ENCODE peak calls at places on chromosomes 4 and X, in four cellular contexts. L, V, R and O are unnamed samples.
A peak's percentile ranks its signal among the peaks of the same experiment; 100 is the strongest.

GRCh38 chr4:30718021-30718888 is 1.9 kb upstream of the PCDH7 start:
- DNase-seq in V (peak; percentile 66), R (no peak), L (no peak), O (no peak)

GRCh38 chr4:122777846-122778501 is 45.5 kb downstream of the BBS12 start:
- DNase-seq in L (no peak), V (no peak), R (no peak), O (no peak)

GRCh38 chr4:132564920-132565319 is 584.2 kb upstream of the PCDH10 start:
- DNase-seq in R (no peak), V (no peak), L (peak; percentile 1), O (no peak)

GRCh38 chrX:10189317-10190268 is 32.8 kb downstream of the CLCN4 start:
- DNase-seq in L (peak; percentile 57), V (peak; percentile 77), R (peak; percentile 66), O (no peak)

GRCh38 chr4:75698963-75699228 is 25.5 kb upstream of the USO1 start:
- DNase-seq in V (no peak), L (no peak), R (no peak), O (no peak)

GRCh38 chr4:155530857-155531256 is 135.8 kb upstream of the GUCY1A1 start:
- DNase-seq in R (no peak), V (no peak), L (no peak), O (no peak)

GRCh38 chr4:184506527-184507121 is 32.3 kb upstream of the IRF2 start:
- DNase-seq in R (no peak), V (no peak), L (peak; percentile 24), O (peak; percentile 78)

GRCh38 chr4:53315300-53315699 is 50.6 kb downstream of the SCFD2 start:
- DNase-seq in R (no peak), V (no peak), L (no peak), O (no peak)

GRCh38 chr4:164540987-164541386 is 212.9 kb upstream of the SMIM31 start:
- DNase-seq in R (no peak), V (no peak), L (no peak), O (no peak)

GRCh38 chrX:150212672-150213480 is 150.2 kb upstream of the MAMLD1 start:
- DNase-seq in V (no peak), L (no peak), R (no peak), O (no peak)

GRCh38 chr4:48498895-48499294 is 8.8 kb downstream of the ZAR1 start:
- DNase-seq in V (no peak), R (no peak), L (no peak), O (no peak)

GRCh38 chr4:81460115-81460836 is 11.4 kb downstream of the RASGEF1B start:
- DNase-seq in L (no peak), V (no peak), R (no peak), O (no peak)

DNA sequence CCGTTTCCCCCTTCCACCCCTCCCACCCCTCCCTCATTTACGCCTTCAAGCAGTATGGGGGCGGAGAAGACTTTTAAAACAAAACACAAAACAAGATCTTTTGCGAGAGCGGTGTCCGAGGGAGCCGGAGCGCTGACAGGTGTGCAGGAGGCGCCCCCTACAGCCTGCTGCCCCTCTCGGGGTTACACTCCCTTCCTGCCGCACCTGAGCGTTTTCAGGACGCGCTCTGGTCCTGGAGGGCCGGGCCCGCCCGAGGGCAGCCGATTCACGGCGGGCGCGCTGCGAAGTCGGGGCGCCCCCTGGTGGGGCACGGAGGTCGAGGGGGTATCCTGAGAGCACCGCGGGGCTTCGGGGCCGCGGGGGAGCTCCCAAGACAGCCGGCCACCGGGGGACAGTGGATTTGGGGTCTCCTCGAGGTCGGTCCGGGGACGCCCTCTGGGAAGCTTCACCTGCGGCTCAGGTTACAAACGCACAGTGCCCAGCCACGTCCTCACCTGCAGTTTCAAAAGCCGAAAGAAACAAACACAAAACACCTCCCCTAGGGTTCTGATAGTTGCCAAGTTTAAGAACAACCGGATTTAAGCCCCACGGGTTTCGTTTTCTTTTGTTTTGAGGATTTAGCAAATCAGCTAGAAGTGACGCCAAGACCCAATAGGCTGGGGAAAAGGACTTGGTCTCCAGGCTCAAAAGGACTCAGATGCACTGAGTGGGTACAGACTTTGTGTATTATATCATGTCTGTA is 8.0 kb upstream of the NEUROG2 start:
- DNase-seq in L (peak; percentile 66), R (peak; percentile 80), V (peak; percentile 96), O (no peak)
- TF ChIP-seq NR2C2 in L (no peak), R (no peak), V (no peak), O (no peak)

GRCh38 chr4:23009093-23009492 is 316.4 kb downstream of the GBA3 start:
- DNase-seq in R (no peak), V (no peak), L (no peak), O (no peak)
- TF ChIP-seq NR2C2 in R (no peak), V (no peak), L (no peak), O (no peak)

GRCh38 chr4:154135576-154135975 is 346.7 kb upstream of the SFRP2 start:
- DNase-seq in L (no peak), R (no peak), V (no peak), O (no peak)
- TF ChIP-seq NR2C2 in L (no peak), R (no peak), V (no peak), O (no peak)

DNA sequence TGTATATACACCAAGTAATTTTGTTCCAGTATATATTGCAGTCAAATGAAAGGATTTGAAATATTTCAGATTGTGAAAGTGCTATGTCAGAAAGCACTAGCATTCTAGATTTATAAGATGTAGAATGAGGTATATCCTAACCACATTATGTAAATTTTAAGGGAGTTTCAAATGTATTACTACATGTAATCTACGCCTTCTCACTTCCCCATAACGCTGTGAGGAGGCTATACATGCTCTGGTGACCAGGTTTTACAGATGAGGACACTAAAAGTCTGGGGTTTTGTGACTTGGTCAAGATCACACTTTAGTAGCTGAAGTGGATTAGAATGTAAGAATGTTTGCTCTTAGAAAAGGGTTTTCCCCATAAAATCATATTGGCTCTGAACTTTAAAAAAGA is 8.1 kb downstream of the ENPEP start:
- DNase-seq in L (no peak), R (no peak), V (no peak), O (peak; percentile 63)
- TF ChIP-seq NR2C2 in L (no peak), R (no peak), V (no peak), O (no peak)

GRCh38 chr4:125958519-125958918 is 643.8 kb downstream of the FAT4 start:
- DNase-seq in L (no peak), V (no peak), R (no peak), O (no peak)
- TF ChIP-seq NR2C2 in L (no peak), V (no peak), R (no peak), O (no peak)

DNA sequence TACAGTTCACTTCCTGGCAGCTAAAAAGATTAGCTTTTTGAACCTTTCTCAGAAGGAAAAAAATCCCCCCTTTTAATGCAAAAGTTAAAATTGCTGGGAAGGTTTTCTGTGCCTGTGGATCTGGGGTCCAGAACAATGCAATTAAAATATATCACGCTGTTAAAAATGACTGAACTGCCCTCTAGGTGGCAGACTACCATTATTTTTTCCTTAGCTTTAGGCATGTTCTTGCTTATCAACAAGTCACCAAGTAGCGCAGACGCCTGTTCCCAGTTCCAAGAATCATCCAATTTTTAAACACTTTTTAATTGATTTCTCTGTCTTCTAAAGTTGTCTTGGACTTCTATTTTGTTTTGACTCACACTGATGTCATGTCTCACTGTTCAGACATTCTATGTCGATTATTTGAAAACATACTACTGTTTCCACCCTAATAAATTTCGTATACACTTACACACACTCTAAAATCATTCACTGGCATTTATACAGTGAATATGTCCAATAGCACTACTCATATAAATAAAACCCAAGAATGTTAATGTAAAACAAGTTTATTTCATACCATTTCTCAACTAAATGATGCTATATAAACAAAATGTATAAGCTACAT is 661.6 kb downstream of the RAPGEF2 start:
- DNase-seq in R (peak; percentile 1), L (peak; percentile 31), V (no peak), O (no peak)
- TF ChIP-seq NR2C2 in R (no peak), L (no peak), V (no peak), O (no peak)

DNA sequence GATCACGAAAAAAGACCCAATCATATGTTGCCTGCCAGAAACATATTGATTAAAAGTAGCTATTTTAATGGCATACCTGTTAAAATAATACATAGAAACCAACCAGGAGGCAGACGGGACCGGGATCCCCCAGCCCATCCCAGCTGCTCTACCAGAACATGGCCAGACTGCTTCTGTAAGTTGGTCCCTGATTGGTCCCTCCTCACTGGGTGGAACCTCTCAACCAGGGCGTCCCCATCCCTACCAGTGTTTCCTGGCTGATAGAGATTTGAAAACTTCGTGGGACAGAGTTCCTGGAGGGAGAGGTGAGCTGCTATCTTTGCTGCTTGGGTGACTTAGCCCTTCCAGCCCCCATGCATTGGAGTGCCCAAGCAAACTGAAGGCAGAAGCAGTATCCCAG is 256.2 kb downstream of the TRAM1L1 start:
- DNase-seq in R (peak; percentile 3), V (peak; percentile 18), L (no peak), O (no peak)
- TF ChIP-seq NR2C2 in R (no peak), V (no peak), L (no peak), O (no peak)